ENCODE peak calls at places on chromosomes 11 and 22, in five cellular contexts. P is neuronal stem cell, Y is H1, M is IMR-90, I is mesendoderm. C is an unnamed sample.

GRCh38 chr11:124198852-124199389 is 15.8 kb downstream of the OR10D3 start:
- DNase-seq in P (no peak), Y (no peak), M (no peak), I (no peak), C (no peak)

GRCh38 chr11:33045551-33046255 is 6.3 kb downstream of the TCP11L1 start:
- DNase-seq in P (no peak), Y (no peak), M (no peak), I (peak; percentile 35), C (no peak)

GRCh38 chr11:14789879-14790484 is 102.0 kb downstream of the CYP2R1 start:
- DNase-seq in P (no peak), Y (no peak), M (peak; percentile 28), I (no peak), C (no peak)

GRCh38 chr11:27842290-27842689 is 142.0 kb upstream of the BDNF start:
- DNase-seq in P (no peak), Y (no peak), M (no peak), I (no peak), C (no peak)

GRCh38 chr11:28393348-28393747 is 285.2 kb downstream of the METTL15 start:
- DNase-seq in P (no peak), Y (no peak), M (no peak), I (no peak), C (no peak)

GRCh38 chr22:26481694-26482093 is 1.9 kb downstream of the HPS4 start:
- DNase-seq in P (no peak), Y (no peak), M (no peak), I (no peak), C (no peak)

GRCh38 chr11:128965485-128965884 is 22.8 kb upstream of the TP53AIP1 start:
- DNase-seq in P (no peak), Y (no peak), M (no peak), I (no peak), C (no peak)

GRCh38 chr22:17471901-17472566 is 91.3 kb upstream of the SLC25A18 start:
- DNase-seq in P (peak; percentile 39), Y (no peak), M (no peak), I (peak; percentile 44), C (no peak)

GRCh38 chr11:66981976-66982578 is 7.0 kb downstream of the C11orf86 start:
- DNase-seq in P (no peak), Y (no peak), M (peak; percentile 91), I (no peak), C (no peak)

GRCh38 chr11:112584674-112585073 is 324.0 kb upstream of the PLET1 start:
- DNase-seq in P (no peak), Y (peak; percentile 21), M (no peak), I (peak; percentile 56), C (peak; percentile 70)

GRCh38 chr11:62266558-62266957 is 3.4 kb upstream of the SCGB2A2 start:
- DNase-seq in P (no peak), Y (no peak), M (peak; percentile 6), I (no peak), C (no peak)

GRCh38 chr11:1514349-1515061 is 27.9 kb upstream of the MOB2 start:
- DNase-seq in P (no peak), Y (no peak), M (no peak), I (no peak), C (no peak)

GRCh38 chr22:38611559-38611958 is 41.6 kb upstream of the DMC1 start:
- DNase-seq in P (no peak), Y (no peak), M (no peak), I (no peak), C (no peak)

GRCh38 chr11:19379465-19379864 is 138.7 kb upstream of the E2F8 start:
- DNase-seq in P (no peak), Y (no peak), M (peak; percentile 18), I (peak; percentile 8), C (no peak)

GRCh38 chr11:612201-612960 is 3.4 kb downstream of the IRF7 start:
- DNase-seq in P (no peak), Y (no peak), M (peak; percentile 22), I (peak; percentile 45), C (peak; percentile 68)

GRCh38 chr11:69635804-69636511 is 5.0 kb upstream of the CCND1 start:
- DNase-seq in P (no peak), Y (no peak), M (no peak), I (no peak), C (no peak)

GRCh38 chr11:127493330-127493729 is 492.8 kb upstream of the KIRREL3 start:
- DNase-seq in P (no peak), Y (no peak), M (peak; percentile 19), I (peak; percentile 32), C (no peak)

DNA sequence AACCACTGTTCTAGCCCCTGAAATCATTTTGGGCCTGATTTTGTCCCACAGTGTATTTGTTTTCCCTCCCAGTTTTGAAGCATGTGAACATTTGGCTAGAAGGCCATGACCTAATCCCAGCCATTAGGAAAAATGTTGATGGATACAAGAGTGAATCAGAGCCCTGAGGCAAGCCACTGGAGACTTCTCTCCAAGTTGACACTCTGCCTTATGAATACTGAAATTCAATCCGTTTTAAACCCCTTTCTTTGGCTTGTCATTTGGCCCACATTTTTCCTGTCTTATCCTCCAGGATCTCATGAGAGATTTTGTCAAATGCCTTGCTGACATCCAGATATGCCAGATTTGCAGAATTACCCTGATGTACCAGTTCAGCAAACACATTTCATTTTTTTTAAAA is 158.8 kb downstream of the FAT3 start:
- DNase-seq in P (no peak), Y (no peak), M (peak; percentile 54), I (peak; percentile 84), C (no peak)
- H3K27ac ChIP-seq in P (no peak overlapping the region), Y (no peak overlapping the region), M (no peak overlapping the region), I (no peak overlapping the region), C (no peak overlapping the region)

DNA sequence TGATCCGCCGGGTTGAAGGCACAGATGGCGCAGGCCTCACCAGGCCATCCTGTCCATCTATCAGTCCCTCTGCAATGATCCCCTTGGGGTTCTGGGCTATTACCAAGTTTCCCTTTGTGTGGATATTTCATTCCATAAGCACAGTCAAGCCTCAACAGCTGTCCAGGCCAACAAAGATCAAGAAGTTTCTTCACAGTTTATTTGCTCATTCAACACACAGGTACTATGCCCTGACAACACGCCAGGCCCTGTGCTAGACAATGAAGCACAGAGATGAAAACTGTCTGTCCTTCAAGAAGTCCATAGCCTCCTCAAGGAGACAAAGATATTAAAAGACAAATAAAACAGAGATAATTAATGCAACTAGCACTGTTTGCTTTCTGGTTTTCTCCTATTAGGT is 107.7 kb downstream of the LARGE1 start:
- DNase-seq in P (no peak), Y (no peak), M (no peak), I (no peak), C (no peak)
- H4K8ac ChIP-seq in P (no peak overlapping the region), Y (no peak overlapping the region), M (no peak overlapping the region), I (no peak overlapping the region), C (no peak overlapping the region)

DNA sequence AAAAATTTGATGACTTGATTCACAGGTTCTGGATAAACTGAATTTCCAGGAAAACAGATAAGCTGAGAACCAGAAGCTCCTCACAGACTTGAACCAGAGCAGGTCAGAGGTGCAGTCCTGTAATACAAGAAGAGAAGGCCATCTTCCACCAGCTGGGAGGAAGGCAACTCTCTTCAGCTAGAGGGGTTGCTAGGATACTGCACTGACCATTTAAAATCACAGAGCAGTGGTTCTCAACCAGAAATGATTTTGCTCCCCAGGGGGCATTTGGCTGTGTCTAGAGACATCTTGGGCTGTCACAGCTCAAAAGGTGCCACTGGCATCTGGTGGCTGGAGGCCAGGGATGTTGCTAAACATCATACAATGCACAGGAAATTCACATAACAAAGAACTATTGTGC is 17.2 kb downstream of the OPCML start:
- DNase-seq in P (no peak), Y (no peak), M (no peak), I (no peak), C (peak; percentile 23)
- H3K27ac ChIP-seq in P (no peak overlapping the region), Y (no peak overlapping the region), M (no peak overlapping the region), I (no peak overlapping the region), C (no peak overlapping the region)

DNA sequence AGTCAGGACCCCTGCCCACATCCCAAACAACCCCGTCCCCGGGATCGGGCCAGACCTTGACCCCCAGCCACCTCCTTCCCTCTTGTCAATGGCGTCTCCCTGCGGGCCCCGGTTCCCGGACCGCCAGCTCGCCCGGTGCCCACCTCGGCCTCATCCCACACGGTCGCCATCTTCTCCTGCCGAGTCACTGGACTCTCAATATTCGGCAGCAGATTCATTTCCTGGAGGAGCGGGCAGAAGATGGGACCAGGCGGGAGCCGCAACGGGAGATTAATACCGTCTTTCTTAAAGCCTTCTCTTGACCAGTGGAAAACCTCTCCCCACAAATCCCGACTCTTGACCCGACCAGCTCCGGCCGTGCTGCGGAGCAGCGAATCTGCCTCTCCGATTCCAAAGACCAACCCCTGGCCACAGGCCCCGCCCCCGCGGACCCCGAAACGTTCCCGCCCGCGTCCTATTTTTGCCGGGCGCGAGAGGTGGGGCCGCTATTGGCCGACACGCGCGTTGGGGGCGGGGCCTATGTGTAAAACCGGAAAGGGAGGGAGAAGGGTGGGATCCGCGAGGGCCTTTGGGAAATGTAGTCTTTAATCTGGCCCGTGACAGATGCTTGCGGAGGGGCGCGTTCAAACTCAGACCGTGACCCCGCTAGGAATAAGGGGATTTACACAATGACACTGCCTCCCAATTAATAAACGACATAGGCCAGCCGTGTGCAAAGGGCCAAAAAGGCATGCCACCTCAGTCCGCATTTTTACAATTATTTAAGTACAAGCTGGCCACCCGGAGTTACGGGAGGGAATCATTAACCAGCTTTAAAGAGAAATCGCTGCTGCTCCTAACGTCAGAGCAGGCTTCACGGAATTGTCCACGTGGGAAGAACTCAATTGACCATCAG is at the start of gene PSMC3:
- DNase-seq in P (peak; percentile 98), Y (peak; percentile 81), M (peak; percentile 91), I (peak; percentile 97), C (peak; percentile 95)
- H4K8ac ChIP-seq in P (no peak within 1 kb of the TSS), Y (peak within 1 kb of the TSS; percentile 99), M (peak within 1 kb of the TSS; percentile 99), I (no peak within 1 kb of the TSS), C (no peak within 1 kb of the TSS)

GRCh38 chr11:65636108-65636809 is 1.6 kb upstream of the SIPA1 start:
- DNase-seq in P (no peak), Y (no peak), M (no peak), I (no peak), C (no peak)

GRCh38 chr11:65634905-65635731 is 2.8 kb upstream of the SIPA1 start:
- DNase-seq in P (no peak), Y (no peak), M (no peak), I (no peak), C (no peak)

GRCh38 chr11:65634140-65634436 is 3.8 kb upstream of the SIPA1 start:
- DNase-seq in P (no peak), Y (no peak), M (no peak), I (no peak), C (no peak)

GRCh38 chr11:65634440-65634839 is 3.5 kb upstream of the SIPA1 start:
- DNase-seq in P (no peak), Y (no peak), M (no peak), I (no peak), C (no peak)

GRCh38 chr11:65633390-65634139 is 4.3 kb upstream of the SIPA1 start:
- DNase-seq in P (no peak), Y (no peak), M (no peak), I (no peak), C (no peak)
- H3K27ac ChIP-seq in P (no peak overlapping the region), Y (no peak overlapping the region), M (no peak overlapping the region), I (no peak overlapping the region), C (no peak overlapping the region)

DNA sequence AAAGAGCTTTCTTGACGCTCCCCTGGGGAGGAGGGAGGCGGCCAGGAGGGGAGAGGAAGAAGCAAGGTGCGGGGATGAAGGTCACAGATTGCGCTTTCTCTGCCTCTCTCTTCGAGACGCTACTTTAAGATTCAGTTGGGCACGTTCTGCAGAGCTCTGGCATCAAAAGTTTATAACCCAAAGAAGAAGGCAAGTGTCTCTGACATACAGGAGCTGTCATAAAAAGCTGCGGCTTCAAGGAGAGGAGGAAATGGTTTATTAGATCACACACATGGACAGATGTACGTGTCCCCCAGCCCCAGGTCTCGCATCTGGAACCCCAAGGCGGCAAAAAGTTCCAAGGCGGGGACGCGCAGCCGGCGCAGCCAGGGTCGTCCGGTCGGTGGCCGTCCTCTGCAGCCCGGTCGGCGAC is 589.0 kb downstream of the OPCML start:
- DNase-seq in P (peak; percentile 6), Y (no peak), M (no peak), I (no peak), C (no peak)
- H4K8ac ChIP-seq in P (no peak overlapping the region), Y (peak overlapping the region; percentile 23), M (no peak overlapping the region), I (no peak overlapping the region), C (no peak overlapping the region)

GRCh38 chr11:36289226-36289852 is at the start of gene COMMD9:
- DNase-seq in P (peak; percentile 88), Y (peak; percentile 88), M (peak; percentile 93), I (peak; percentile 97), C (peak; percentile 97)
- H3K27ac ChIP-seq in P (no peak within 1 kb of the TSS), Y (no peak within 1 kb of the TSS), M (peak within 1 kb of the TSS; percentile 54), I (no peak within 1 kb of the TSS), C (no peak within 1 kb of the TSS)

C was measured in H9.